ENCODE peak calls at places on chromosomes 16 and 17, in ten cellular contexts. V is sigmoid colon, S is GM23338, I is testis, A is PC-9, G is A673, W is right atrium auricular region, Z is tibial artery, N is H9, M is thoracic aorta. J is an unnamed sample.
A peak's percentile ranks its signal among the peaks of the same experiment; 100 is the strongest.

GRCh38 chr16:85418978-85419491 is 194.1 kb upstream of the GSE1 start:
- DNase-seq in S (no peak), M (no peak), N (no peak), V (peak; percentile 53), A (no peak), G (no peak), I (peak; percentile 19), Z (no peak), W (no peak), J (no peak)

GRCh38 chr17:60145006-60145935 is 4.5 kb upstream of the CA4 start:
- DNase-seq in G (no peak), W (no peak), V (no peak), M (no peak), Z (no peak), N (peak; percentile 57), A (no peak), S (peak; percentile 37), I (no peak), J (no peak)

GRCh38 chr16:90000733-90001427 is 18.4 kb downstream of the DBNDD1 start:
- DNase-seq in M (no peak), N (no peak), G (no peak), W (no peak), I (no peak), V (no peak), S (no peak), A (no peak), Z (no peak), J (no peak)

GRCh38 chr17:32485261-32485955 is 1.4 kb upstream of the CDK5R1 start:
- DNase-seq in S (no peak), N (no peak), V (no peak), A (no peak), G (no peak), W (no peak), I (no peak), M (no peak), Z (no peak), J (no peak)

GRCh38 chr17:1904273-1905052 is 74.7 kb downstream of the RPA1 start:
- DNase-seq in W (no peak), Z (no peak), N (no peak), A (no peak), I (no peak), M (no peak), V (no peak), S (no peak), G (no peak), J (no peak)

GRCh38 chr17:75067856-75068255 is 19.9 kb upstream of the SLC16A5 start:
- DNase-seq in A (no peak), Z (no peak), W (no peak), S (no peak), G (no peak), V (no peak), N (no peak), I (no peak), M (no peak), J (no peak)

GRCh38 chr17:57243171-57243622 is 13.1 kb upstream of the MSI2 start:
- DNase-seq in A (peak; percentile 52), G (peak; percentile 79), S (peak; percentile 93), N (peak; percentile 87), M (no peak), I (peak; percentile 77), Z (peak; percentile 78), W (peak; percentile 82), V (peak; percentile 81), J (peak; percentile 66)

GRCh38 chr17:78915872-78916632 is 9.1 kb downstream of the TIMP2 start:
- DNase-seq in W (peak; percentile 78), M (no peak), Z (peak; percentile 77), G (no peak), I (peak; percentile 60), N (no peak), S (no peak), A (peak; percentile 62), V (peak; percentile 86), J (no peak)

GRCh38 chr17:76816590-76817135 is 51.5 kb upstream of the MGAT5B start:
- DNase-seq in N (peak; percentile 88), S (peak; percentile 88), G (peak; percentile 79), Z (no peak), A (peak; percentile 43), W (no peak), I (peak; percentile 38), M (no peak), V (no peak), J (no peak)

GRCh38 chr16:13892301-13892700 is 27.7 kb upstream of the ERCC4 start:
- DNase-seq in Z (no peak), V (no peak), N (no peak), G (no peak), I (no peak), W (no peak), M (no peak), S (no peak), A (no peak), J (no peak)

GRCh38 chr16:13895516-13895915 is 24.4 kb upstream of the ERCC4 start:
- DNase-seq in S (no peak), I (no peak), M (no peak), A (no peak), Z (no peak), W (no peak), G (no peak), N (no peak), V (no peak), J (no peak)

GRCh38 chr16:13897806-13898205 is 22.1 kb upstream of the ERCC4 start:
- DNase-seq in S (no peak), A (no peak), N (no peak), W (no peak), M (no peak), G (no peak), I (no peak), V (no peak), Z (no peak), J (no peak)

GRCh38 chr16:13898233-13898632 is 21.7 kb upstream of the ERCC4 start:
- DNase-seq in Z (no peak), W (no peak), G (no peak), A (no peak), V (no peak), S (no peak), I (no peak), M (no peak), N (no peak), J (no peak)

GRCh38 chr16:13896543-13897182 is 23.3 kb upstream of the ERCC4 start:
- DNase-seq in V (no peak), I (no peak), N (no peak), Z (no peak), S (peak; percentile 39), G (peak; percentile 34), W (no peak), M (no peak), A (no peak), J (no peak)
- TF ChIP-seq CTCF in V (no peak), I (peak; percentile 14), N (peak; percentile 56), Z (no peak), S (peak; percentile 52), G (peak; percentile 51), W (no peak), M (no peak), A (peak; percentile 60), J (no peak)

DNA sequence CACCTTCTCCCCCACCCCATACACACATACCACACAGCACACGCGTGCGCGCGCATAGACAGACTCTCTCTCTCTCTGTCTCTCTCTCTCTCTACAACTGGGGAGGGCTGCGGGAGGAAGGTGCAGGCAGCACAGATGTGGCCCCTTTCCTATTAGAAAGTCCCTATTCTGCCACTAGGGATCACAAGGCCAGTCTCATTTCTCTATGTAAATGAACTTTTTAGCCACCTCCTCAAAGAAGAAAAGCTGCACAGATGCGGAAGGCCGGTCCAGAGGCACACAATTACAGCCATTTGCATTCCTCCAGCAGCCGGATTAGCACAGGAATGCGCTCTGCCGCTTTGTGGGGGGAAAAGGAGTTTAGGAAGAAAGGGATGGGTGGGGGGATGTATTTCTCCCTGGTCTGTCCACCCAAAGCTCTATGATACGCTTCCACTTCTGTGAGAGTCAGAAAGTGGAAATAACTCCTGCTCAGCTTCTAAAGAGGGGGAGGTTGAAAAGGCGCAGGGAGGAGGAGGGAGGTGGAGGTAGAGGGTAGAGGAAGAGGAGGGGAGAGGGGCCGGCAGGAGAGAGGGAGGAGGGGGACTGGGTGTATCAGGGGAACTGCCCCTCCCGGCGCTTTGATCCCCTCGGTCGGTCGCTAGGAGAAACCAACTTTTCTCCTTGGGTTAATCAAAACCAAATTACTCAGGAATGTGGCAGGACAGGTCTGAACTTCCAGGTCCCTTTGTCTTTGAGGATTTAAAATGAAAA is 11.7 kb downstream of the ZFHX3 start:
- DNase-seq in N (peak; percentile 84), W (no peak), A (peak; percentile 81), M (no peak), I (no peak), S (peak; percentile 96), G (peak; percentile 40), Z (no peak), V (no peak), J (no peak)
- H3K4me1 ChIP-seq in N (peaks cover 23% of the 10 kb centered on the region), W (peaks cover 45% of the 10 kb centered on the region), A (peaks cover 50% of the 10 kb centered on the region), M (peaks cover 62% of the 10 kb centered on the region), I (no peaks in the 10 kb centered on the region), S (peaks cover 83% of the 10 kb centered on the region), G (peaks cover 60% of the 10 kb centered on the region), Z (peaks cover 6% of the 10 kb centered on the region), V (no peaks in the 10 kb centered on the region), J (no peaks in the 10 kb centered on the region)

DNA sequence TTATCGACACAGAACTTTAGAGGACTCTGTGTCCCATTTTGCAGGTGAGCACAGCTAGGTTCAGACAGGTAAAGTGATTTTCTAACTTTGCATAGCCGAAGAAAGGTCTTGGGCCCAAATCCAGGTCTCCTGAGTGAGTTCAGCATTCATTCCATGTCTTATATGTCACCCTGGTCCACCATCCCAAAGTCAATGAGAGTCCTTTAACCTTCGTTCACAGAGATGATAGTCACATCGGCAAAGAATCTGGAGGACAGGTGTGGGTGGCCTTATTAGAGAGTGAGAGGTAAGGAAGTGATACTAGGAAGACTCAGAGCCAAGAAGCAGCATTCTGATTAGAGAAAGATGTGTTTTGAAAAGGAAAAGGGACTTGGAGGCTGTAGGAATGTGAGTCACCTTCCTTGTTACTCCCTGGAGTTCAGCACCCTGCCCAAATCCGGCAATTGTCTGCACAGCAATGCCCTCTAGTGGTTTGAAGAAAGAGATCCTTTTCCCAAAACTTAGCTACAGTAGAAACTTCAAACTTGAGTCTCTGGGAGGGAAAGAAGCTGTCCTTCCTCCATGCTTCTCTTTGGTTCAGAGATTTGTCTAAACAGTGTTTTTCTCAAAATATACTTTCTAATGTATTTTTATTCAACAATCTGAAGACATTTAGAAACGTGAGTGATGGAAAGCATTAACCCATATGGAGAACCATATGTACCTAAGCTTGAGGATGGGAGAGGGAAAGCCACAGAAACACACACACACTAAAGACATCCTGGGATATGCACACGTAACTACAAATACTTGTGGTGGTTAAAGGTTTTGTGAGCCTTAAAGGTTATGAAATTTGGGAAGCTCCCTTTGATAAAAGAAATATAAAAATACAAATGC is 96.4 kb upstream of the SHISA6 start:
- DNase-seq in Z (no peak), V (no peak), N (peak; percentile 65), M (no peak), W (no peak), G (peak; percentile 83), A (peak; percentile 38), S (peak; percentile 18), I (peak; percentile 25), J (no peak)
- TF ChIP-seq CTCF in Z (peak; percentile 24), V (peak; percentile 49), N (peak; percentile 89), M (peak; percentile 24), W (peak; percentile 51), G (peak; percentile 88), A (peak; percentile 67), S (peak; percentile 48), I (peak; percentile 47), J (no peak)

DNA sequence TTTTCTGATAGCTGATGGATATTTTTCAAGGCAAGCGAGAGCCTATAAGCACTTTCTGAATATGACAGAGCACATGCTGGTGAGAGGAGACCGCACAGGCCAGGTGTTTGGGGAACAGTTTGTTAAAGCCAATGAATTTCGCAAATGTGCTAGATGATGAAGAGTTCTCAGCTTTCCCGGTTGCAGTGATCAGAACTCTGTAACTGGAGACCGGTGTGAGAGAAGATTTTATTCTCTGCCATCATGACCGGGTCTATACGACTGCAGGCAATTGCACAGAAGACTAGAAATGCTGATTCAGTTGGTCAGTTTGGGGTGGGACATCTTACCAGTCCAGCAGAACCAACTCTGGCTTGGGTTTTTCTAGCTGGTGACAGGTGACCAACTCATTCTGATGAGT is 25.4 kb downstream of the SMTNL2 start:
- DNase-seq in M (no peak), N (no peak), I (no peak), S (no peak), G (no peak), A (no peak), Z (no peak), W (no peak), V (no peak), J (no peak)
- H3K4me1 ChIP-seq in M (no peaks in the 10 kb centered on the region), N (no peaks in the 10 kb centered on the region), I (peaks cover 39% of the 10 kb centered on the region), S (no peaks in the 10 kb centered on the region), G (peaks cover 9% of the 10 kb centered on the region), A (no peaks in the 10 kb centered on the region), Z (no peaks in the 10 kb centered on the region), W (peaks cover 27% of the 10 kb centered on the region), V (no peaks in the 10 kb centered on the region), J (no peaks in the 10 kb centered on the region)

J was measured in breast epithelium.